ENCODE peak calls at places on chromosomes 6 and 20, in seven cellular contexts. V is mammary epithelial cell, A is AG20443, H is SHP77, L is esophagus muscularis mucosa, R is ureter, Q is KBM-7. I is an unnamed sample.

GRCh38 chr6:90350689-90351554 is 54.3 kb upstream of the BACH2 start:
- DNase-seq in V (no peak), A (no peak), H (no peak), L (no peak), R (no peak), Q (peak), I (peak)

GRCh38 chr6:167676000-167676665 is 150.6 kb upstream of the AFDN start:
- DNase-seq in V (no peak), A (no peak), H (no peak), L (no peak), R (no peak), Q (peak), I (no peak)

GRCh38 chr6:45445749-45446454 is 68.2 kb upstream of the SUPT3H start:
- DNase-seq in V (peak), A (peak), H (peak), L (peak), R (peak), Q (peak), I (peak)

GRCh38 chr6:141634269-141634668 is 498.5 kb upstream of the GJE1 start:
- DNase-seq in V (no peak), A (no peak), H (no peak), L (no peak), R (no peak), Q (no peak), I (no peak)

GRCh38 chr20:10218536-10219451 is at the start of gene SNAP25:
- DNase-seq in V (peak), A (peak), H (peak), L (no peak), R (peak), Q (peak), I (no peak)

GRCh38 chr20:38874460-38875169 is 51.6 kb upstream of the FAM83D start:
- DNase-seq in V (no peak), A (no peak), H (no peak), L (no peak), R (no peak), Q (no peak), I (no peak)

GRCh38 chr20:10314198-10314597 is 95.6 kb downstream of the SNAP25 start:
- DNase-seq in V (no peak), A (no peak), H (no peak), L (no peak), R (no peak), Q (no peak), I (no peak)

GRCh38 chr6:124669713-124670480 is 292.3 kb upstream of the RNF217 start:
- DNase-seq in V (no peak), A (no peak), H (no peak), L (no peak), R (no peak), Q (no peak), I (no peak)

GRCh38 chr20:48951646-48952045 is 30.1 kb downstream of the ARFGEF2 start:
- DNase-seq in V (no peak), A (no peak), H (no peak), L (no peak), R (no peak), Q (no peak), I (no peak)

GRCh38 chr20:15930324-15931305 is 642.6 kb downstream of the KIF16B start:
- DNase-seq in V (peak), A (peak), H (peak), L (peak), R (no peak), Q (peak), I (peak)

GRCh38 chr20:8162610-8163009 is 30.5 kb downstream of the PLCB1 start:
- DNase-seq in V (no peak), A (no peak), H (no peak), L (no peak), R (no peak), Q (no peak), I (no peak)

GRCh38 chr6:145814035-145814500 is 527 bp downstream of the FBXO30 start:
- DNase-seq in V (peak), A (peak), H (peak), L (no peak), R (peak), Q (peak), I (no peak)

GRCh38 chr6:108518714-108519576 is 41.8 kb upstream of the FOXO3 start:
- DNase-seq in V (peak), A (peak), H (peak), L (no peak), R (no peak), Q (peak), I (peak)